ENCODE peak calls at places on chromosomes 3 and 15, in six cellular contexts. Y is endodermal cell, R is IMR-90, J is neuronal stem cell, H is MM.1S, V is GM23248. K is an unnamed sample. For H3K4me1, the result is how much of the 10 kb centered on the place peaks cover.

GRCh38 chr3:170414202-170414663 is 4.4 kb upstream of the CLDN11 start:
- DNase-seq in Y (peak), R (peak), J (peak), H (peak), V (peak), K (peak)

GRCh38 chr3:171981271-171981605 is 58.1 kb upstream of the FNDC3B start:
- DNase-seq in Y (no peak), R (no peak), J (no peak), H (no peak), V (no peak), K (no peak)

GRCh38 chr3:100412897-100413590 is 11.7 kb downstream of the LNP1 start:
- DNase-seq in Y (no peak), R (no peak), J (no peak), H (no peak), V (no peak), K (no peak)

GRCh38 chr3:193830791-193831191 is 237.8 kb downstream of the OPA1 start:
- DNase-seq in Y (no peak), R (no peak), J (no peak), H (no peak), V (no peak), K (no peak)

GRCh38 chr3:30600572-30600971 is 5.8 kb upstream of the TGFBR2 start:
- DNase-seq in Y (no peak), R (no peak), J (no peak), H (no peak), V (no peak), K (no peak)

GRCh38 chr15:90044191-90044590 is 43.1 kb downstream of the ZNF710 start:
- DNase-seq in Y (no peak), R (no peak), J (no peak), H (no peak), V (no peak), K (no peak)

GRCh38 chr3:36730965-36731364 is 33.4 kb downstream of the DCLK3 start:
- DNase-seq in Y (no peak), R (no peak), J (no peak), H (no peak), V (no peak), K (no peak)

GRCh38 chr3:115227461-115227860 is 80.4 kb upstream of the ZBTB20 start:
- DNase-seq in Y (no peak), R (no peak), J (no peak), H (no peak), V (peak), K (no peak)

GRCh38 chr3:14486460-14486859 is 53.7 kb downstream of the GRIP2 start:
- DNase-seq in Y (no peak), R (no peak), J (no peak), H (peak), V (no peak), K (no peak)

GRCh38 chr15:31504462-31504839 is 177.8 kb downstream of the KLF13 start:
- DNase-seq in Y (no peak), R (no peak), J (no peak), H (no peak), V (no peak), K (no peak)

GRCh38 chr15:100918690-100919480 is at the start of gene LRRK1:
- DNase-seq in Y (peak), R (peak), J (no peak), H (peak), V (peak), K (no peak)

GRCh38 chr3:143754090-143754489 is 94.2 kb downstream of the SLC9A9 start:
- DNase-seq in Y (no peak), R (no peak), J (no peak), H (no peak), V (no peak), K (no peak)

GRCh38 chr15:65958835-65959234 is 89.5 kb downstream of the RAB11A start:
- DNase-seq in Y (no peak), R (no peak), J (no peak), H (no peak), V (no peak), K (no peak)

GRCh38 chr3:156978471-156978961 is 152.4 kb downstream of the LEKR1 start:
- DNase-seq in Y (no peak), R (peak), J (no peak), H (peak), V (peak), K (no peak)

GRCh38 chr3:86416334-86416733 is 574.6 kb downstream of the VGLL3 start:
- DNase-seq in Y (peak), R (no peak), J (no peak), H (no peak), V (no peak), K (no peak)

GRCh38 chr15:78317145-78317836 is 17.9 kb upstream of the SKIC8 start:
- DNase-seq in Y (peak), R (no peak), J (no peak), H (no peak), V (peak), K (no peak)

DNA sequence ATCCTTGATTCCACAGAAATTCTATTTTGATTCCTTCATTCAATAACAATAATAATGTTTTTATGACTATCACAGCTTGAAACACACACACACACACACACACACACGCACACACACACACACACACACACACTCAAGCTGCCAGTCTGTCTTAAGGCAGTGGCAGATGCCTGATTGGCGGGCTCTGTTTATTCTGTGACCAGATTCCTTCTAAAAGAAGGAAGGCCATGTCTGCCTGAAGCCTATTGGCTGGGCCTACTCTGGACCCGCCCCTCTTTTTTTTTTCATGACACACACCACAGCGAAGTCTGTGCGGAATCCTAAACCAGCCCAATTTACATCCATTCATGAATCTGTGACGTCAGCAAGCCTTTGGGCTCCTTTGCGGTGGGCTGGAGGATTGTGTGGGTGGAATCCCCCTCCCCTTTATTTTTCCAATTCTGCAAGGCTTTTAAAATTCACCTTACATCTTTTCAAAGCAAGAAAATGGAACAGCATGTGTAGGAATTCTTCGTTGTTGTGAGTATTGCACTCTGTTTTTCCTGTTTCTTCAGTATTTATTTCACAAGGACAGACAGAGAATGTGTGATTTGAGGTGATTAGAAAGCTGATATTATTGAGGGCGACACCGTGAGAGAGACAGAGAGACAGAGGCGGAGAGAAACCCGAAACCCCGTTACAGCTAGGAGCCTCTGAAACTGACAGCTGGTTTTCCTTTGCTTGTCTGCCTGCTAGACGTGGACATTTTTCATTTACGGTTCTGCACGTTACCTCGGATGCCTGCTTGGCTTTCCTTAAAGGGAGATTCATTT is at the start of gene MAP3K13:
- DNase-seq in Y (peak), R (peak), J (peak), H (peak), V (peak), K (peak)
- H3K9ac ChIP-seq in Y (peak), R (peak), J (no peak), H (peak), V (peak), K (peak)

GRCh38 chr3:149579838-149580542 is 77.8 kb downstream of the WWTR1 start:
- DNase-seq in Y (no peak), R (peak), J (no peak), H (no peak), V (peak), K (no peak)
- H3K4me1 ChIP-seq in Y (under half), R (under half), J (under half), H (under half), V (half or more), K (under half)

GRCh38 chr3:18238721-18239331 is 186.3 kb downstream of the SATB1 start:
- DNase-seq in Y (no peak), R (no peak), J (no peak), H (no peak), V (no peak), K (no peak)
- H3K9ac ChIP-seq in Y (no peak), R (no peak), J (no peak), H (no peak), V (no peak), K (no peak)

GRCh38 chr3:73031573-73032103 is 29.8 kb upstream of the EBLN2 start:
- DNase-seq in Y (no peak), R (no peak), J (no peak), H (no peak), V (no peak), K (no peak)
- H3K4me1 ChIP-seq in Y (under half), R (under half), J (under half), H (under half), V (under half), K (under half)

DNA sequence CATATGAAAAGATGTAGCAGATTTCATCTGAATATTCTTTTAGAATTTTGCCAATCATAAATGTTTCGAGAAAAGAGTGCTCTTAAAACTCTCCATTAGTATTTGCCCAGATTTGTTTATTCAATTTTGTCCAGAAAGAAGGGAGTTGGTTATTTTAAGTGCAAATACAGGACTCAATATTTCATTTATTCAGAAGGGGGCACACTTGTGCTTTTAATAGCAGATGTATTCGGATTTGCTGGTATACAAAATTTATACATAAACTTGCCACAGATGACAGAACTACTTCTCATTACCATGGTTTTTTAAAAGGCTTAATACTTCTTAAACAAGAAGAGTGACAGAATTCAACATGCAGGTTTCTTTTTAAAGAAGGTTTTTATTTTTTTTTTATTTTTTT is 69.8 kb upstream of the GRM7 start:
- DNase-seq in Y (no peak), R (no peak), J (no peak), H (no peak), V (no peak), K (no peak)
- H3K9ac ChIP-seq in Y (no peak), R (no peak), J (no peak), H (no peak), V (no peak), K (no peak)

DNA sequence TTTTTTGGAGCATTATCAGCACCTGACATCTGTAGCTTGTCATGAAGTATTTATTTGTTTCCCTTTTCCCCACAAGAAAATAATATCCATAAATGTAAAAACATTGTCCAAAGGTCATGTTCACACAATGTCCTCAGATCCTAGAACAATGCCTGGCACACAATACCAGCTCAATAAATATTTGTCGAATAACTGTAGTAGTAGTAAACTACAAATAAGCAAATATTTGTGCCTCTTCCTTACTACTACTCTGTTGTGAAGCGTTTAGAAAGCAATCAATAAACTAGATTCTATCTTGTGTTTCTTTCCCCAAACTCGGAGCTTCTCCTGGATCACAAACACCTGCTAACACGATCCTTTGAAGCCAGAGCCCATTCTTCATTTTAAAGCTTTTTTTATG is 459.6 kb upstream of the NECTIN3 start:
- DNase-seq in Y (no peak), R (no peak), J (no peak), H (no peak), V (no peak), K (no peak)
- H3K4me1 ChIP-seq in Y (under half), R (under half), J (under half), H (under half), V (under half), K (under half)

DNA sequence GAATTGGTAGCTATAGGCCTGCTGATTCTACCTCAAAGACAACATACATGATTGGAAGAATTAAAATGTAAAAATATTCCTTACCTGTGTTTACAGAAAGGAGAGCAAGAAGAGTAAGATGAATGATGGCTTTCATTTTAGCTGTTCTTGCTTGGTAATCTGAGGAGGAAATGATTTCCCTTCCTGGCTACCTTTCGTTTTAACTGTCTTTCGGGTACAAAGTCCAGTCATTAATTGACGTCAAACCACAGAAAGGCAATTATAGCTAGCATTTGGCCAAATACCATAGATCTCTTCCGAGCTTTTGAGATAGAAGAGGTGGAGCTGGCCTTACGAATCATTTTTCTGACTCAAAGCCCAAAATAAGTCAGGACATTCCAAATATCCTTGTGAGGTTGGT is at the start of gene MUC13:
- DNase-seq in Y (no peak), R (no peak), J (no peak), H (no peak), V (no peak), K (no peak)
- H3K9ac ChIP-seq in Y (no peak), R (no peak), J (no peak), H (no peak), V (no peak), K (no peak)

DNA sequence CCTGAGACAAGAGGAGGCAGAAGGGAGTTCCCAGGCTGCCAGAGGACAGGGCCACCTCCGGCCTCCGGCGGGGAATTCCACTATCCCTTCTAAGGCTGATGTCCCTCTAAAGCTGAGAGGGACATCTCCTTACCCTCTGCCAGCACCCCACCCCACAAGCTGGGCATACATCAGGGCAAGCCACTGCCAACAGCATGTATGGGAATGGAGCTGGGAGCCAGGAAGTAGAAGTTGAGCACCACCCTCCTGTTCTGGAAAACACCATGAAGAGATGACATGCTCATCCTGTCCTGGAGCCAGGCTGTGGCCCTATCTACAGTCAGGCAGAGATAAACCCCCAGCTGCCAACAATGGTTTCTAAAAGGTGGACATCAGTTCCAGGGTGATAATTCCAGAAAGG is 7.1 kb downstream of the PLCD1 start:
- DNase-seq in Y (no peak), R (no peak), J (no peak), H (no peak), V (no peak), K (no peak)
- H3K4me1 ChIP-seq in Y (under half), R (under half), J (under half), H (under half), V (under half), K (under half)

GRCh38 chr3:197181751-197182150 is 116.7 kb downstream of the DLG1 start:
- DNase-seq in Y (no peak), R (peak), J (no peak), H (no peak), V (peak), K (no peak)

GRCh38 chr3:197189633-197190032 is 108.8 kb downstream of the DLG1 start:
- DNase-seq in Y (no peak), R (no peak), J (no peak), H (no peak), V (no peak), K (no peak)

GRCh38 chr3:197183582-197183981 is 114.8 kb downstream of the DLG1 start:
- DNase-seq in Y (no peak), R (no peak), J (no peak), H (no peak), V (no peak), K (no peak)

GRCh38 chr3:197191897-197192296 is 106.5 kb downstream of the DLG1 start:
- DNase-seq in Y (no peak), R (no peak), J (no peak), H (no peak), V (no peak), K (no peak)

GRCh38 chr3:197186887-197187588 is 111.4 kb downstream of the DLG1 start:
- DNase-seq in Y (no peak), R (peak), J (peak), H (peak), V (peak), K (no peak)
- H3K9ac ChIP-seq in Y (no peak), R (no peak), J (no peak), H (no peak), V (no peak), K (no peak)

K was measured in NT2/D1.